ENCODE peak calls at places on chromosomes 1 and 21, in four cellular contexts. P is K562, Y is GM12878, O is HL-60. K is an unnamed sample.

GRCh38 chr1:56336972-56337371 is 242.4 kb downstream of the PLPP3 start:
- DNase-seq in Y (no peak), P (no peak), O (no peak), K (no peak)

GRCh38 chr1:35753626-35754260 is 16.0 kb downstream of the CLSPN start:
- DNase-seq in P (no peak), O (no peak), Y (no peak), K (no peak)

GRCh38 chr1:26811708-26812107 is 14.8 kb upstream of the ZDHHC18 start:
- DNase-seq in O (no peak), P (no peak), Y (no peak), K (no peak)

GRCh38 chr1:212689196-212689710 is 10.4 kb downstream of the BATF3 start:
- DNase-seq in Y (no peak), P (no peak), O (no peak), K (no peak)

GRCh38 chr1:162373541-162374375 is 2.9 kb downstream of the SPATA46 start:
- DNase-seq in P (peak; percentile 54), O (no peak), Y (no peak), K (no peak)

GRCh38 chr1:64693406-64693805 is 51.5 kb upstream of the RAVER2 start:
- DNase-seq in Y (no peak), O (no peak), P (no peak), K (no peak)

GRCh38 chr1:63611231-63611630 is 18.0 kb downstream of the PGM1 start:
- DNase-seq in Y (no peak), O (no peak), P (no peak), K (no peak)

GRCh38 chr1:160371691-160372208 is 4.9 kb downstream of the NHLH1 start:
- DNase-seq in P (no peak), O (no peak), Y (no peak), K (no peak)

GRCh38 chr1:170664283-170664827 is 424 bp downstream of the PRRX1 start:
- DNase-seq in Y (no peak), P (no peak), O (no peak), K (no peak)

GRCh38 chr1:80441664-80442063 is 1359.1 kb upstream of the ADGRL2 start:
- DNase-seq in O (no peak), P (no peak), Y (no peak), K (no peak)

GRCh38 chr21:26846036-26846931 is 1.1 kb upstream of the ADAMTS1 start:
- DNase-seq in Y (no peak), P (no peak), O (no peak), K (no peak)

GRCh38 chr21:25215698-25216384 is 391.4 kb downstream of the MRPL39 start:
- DNase-seq in P (no peak), Y (peak; percentile 40), O (no peak), K (no peak)

GRCh38 chr1:185317886-185318310 is 855 bp upstream of the IVNS1ABP start:
- DNase-seq in P (peak; percentile 26), O (no peak), Y (peak; percentile 76), K (peak; percentile 43)

GRCh38 chr1:61887921-61888564 is 145.8 kb downstream of the PATJ start:
- DNase-seq in P (no peak), O (no peak), Y (no peak), K (no peak)

GRCh38 chr1:154775559-154776338 is 94.3 kb downstream of the KCNN3 start:
- DNase-seq in Y (no peak), O (no peak), P (no peak), K (no peak)

GRCh38 chr1:169909499-169909898 is 15.8 kb upstream of the SCYL3 start:
- DNase-seq in Y (no peak), P (no peak), O (no peak), K (no peak)

GRCh38 chr1:29323636-29324035 is 87.3 kb downstream of the PTPRU start:
- DNase-seq in Y (no peak), O (no peak), P (no peak), K (no peak)

GRCh38 chr1:162291000-162291399 is 85.7 kb downstream of the SPATA46 start:
- DNase-seq in Y (no peak), P (no peak), O (no peak), K (no peak)

GRCh38 chr1:78081980-78082860 is 36.5 kb downstream of the GIPC2 start:
- DNase-seq in Y (no peak), O (no peak), P (no peak), K (no peak)

GRCh38 chr1:227900571-227901051 is 47.1 kb downstream of the WNT9A start:
- DNase-seq in O (no peak), P (no peak), Y (no peak), K (no peak)

GRCh38 chr1:9293512-9294439 is 1.1 kb downstream of the SPSB1 start:
- DNase-seq in O (no peak), Y (no peak), P (peak; percentile 61), K (no peak)

GRCh38 chr1:114559356-114559755 is 22.1 kb downstream of the BCAS2 start:
- DNase-seq in O (no peak), P (no peak), Y (no peak), K (no peak)

GRCh38 chr1:224137518-224137917 is 23.6 kb downstream of the FBXO28 start:
- DNase-seq in Y (no peak), O (no peak), P (no peak), K (no peak)

GRCh38 chr21:34812510-34813265 is 143.9 kb downstream of the CLIC6 start:
- DNase-seq in Y (no peak), P (no peak), O (no peak), K (no peak)

GRCh38 chr1:65704318-65704717 is 88.4 kb upstream of the PDE4B start:
- DNase-seq in Y (no peak), O (no peak), P (no peak), K (no peak)

GRCh38 chr1:53147171-53147570 is 4.7 kb upstream of the SLC1A7 start:
- DNase-seq in Y (no peak), O (no peak), P (no peak), K (no peak)

GRCh38 chr1:182301026-182301436 is 90.6 kb downstream of the GLUL start:
- DNase-seq in Y (no peak), P (no peak), O (peak; percentile 28), K (no peak)

GRCh38 chr1:19333587-19334354 is 21.6 kb downstream of the SLC66A1 start:
- DNase-seq in P (no peak), O (no peak), Y (no peak), K (no peak)

GRCh38 chr1:53373246-53373645 is 45.4 kb upstream of the LRP8 start:
- DNase-seq in P (no peak), O (no peak), Y (no peak), K (no peak)

GRCh38 chr21:45155910-45156309 is 81.5 kb downstream of the ADARB1 start:
- DNase-seq in O (no peak), Y (no peak), P (no peak), K (no peak)

GRCh38 chr1:116763116-116763786 is 9.0 kb downstream of the CD2 start:
- DNase-seq in O (no peak), P (no peak), Y (no peak), K (no peak)

GRCh38 chr1:178652506-178652905 is 72.5 kb upstream of the RALGPS2 start:
- DNase-seq in P (no peak), O (no peak), Y (no peak), K (no peak)

GRCh38 chr1:69409731-69410456 is 157.8 kb upstream of the LRRC7 start:
- DNase-seq in P (no peak), O (no peak), Y (no peak), K (no peak)

GRCh38 chr1:196607940-196608339 is 300 bp downstream of the KCNT2 start:
- DNase-seq in Y (no peak), O (no peak), P (no peak), K (no peak)

DNA sequence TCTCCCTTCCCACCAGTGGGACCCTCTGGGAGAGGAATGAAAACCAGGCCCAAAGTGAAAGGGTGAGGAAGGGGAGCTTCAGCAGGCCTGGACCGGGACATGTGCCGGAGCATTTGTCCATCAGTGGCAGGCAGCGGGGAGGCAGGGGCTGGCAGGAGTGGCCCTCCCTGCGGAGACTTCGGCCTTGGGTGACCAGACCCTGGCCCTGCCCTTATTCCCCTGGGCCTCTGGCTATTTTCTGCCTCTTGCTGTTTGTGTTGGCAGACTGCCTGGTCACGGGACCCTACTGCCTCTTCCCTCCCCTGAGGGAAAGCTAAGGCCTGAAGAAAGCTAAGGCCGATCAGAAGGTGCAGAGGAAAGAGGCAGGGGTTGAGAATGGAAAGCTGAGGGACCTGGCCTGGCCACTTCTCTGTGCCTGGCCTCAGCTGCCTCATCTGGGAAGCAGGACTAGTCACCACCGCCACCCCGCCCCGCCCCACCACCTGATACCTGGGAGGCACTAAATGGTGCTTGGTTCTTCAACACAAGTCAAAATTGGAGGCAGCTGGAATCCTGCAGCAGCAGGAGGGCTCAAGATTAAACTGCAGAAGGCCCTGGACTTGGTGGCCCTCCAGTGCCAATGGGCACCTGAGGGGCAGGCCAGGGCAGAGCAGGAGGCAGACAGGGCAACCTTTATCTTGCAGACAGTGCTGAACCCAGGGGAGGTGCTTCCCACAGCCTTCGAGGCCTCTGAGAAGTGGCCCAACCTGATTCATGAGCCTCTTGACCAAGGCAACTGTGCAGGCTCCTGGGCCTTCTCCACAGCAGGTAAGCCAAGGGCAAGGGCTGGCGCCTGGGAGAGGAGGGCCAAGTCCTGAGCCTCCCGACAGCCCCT is 7.9 kb downstream of the TINAGL1 start:
- DNase-seq in Y (no peak), P (no peak), O (no peak), K (no peak)
- TF ChIP-seq SPI1 in Y (no peak), P (no peak), O (no peak), K (no peak)

DNA sequence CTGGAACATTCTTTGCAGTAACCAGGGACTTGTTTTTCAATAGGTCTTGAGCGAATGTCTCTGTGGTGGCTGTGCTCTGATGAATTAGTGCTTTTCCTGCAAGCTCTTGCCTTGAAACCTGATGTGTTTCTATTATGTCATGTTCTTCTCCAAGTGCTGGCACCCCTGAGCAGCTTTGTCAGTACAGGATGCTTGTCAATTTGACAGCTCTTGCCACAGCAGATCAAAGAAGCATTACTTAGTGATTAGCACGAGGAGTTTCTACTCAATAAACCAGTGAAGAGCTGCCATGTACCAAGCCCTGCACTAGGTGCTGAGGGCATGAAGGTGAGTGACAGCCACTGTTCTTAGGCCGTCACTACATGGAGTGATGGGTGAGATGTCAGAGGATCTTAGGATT is 171.9 kb downstream of the PRDM2 start:
- DNase-seq in P (no peak), Y (no peak), O (no peak), K (no peak)
- TF ChIP-seq POLR2AphosphoS5 in P (no peak), Y (no peak), O (no peak), K (no peak)

GRCh38 chr1:45044916-45045315 is 32.9 kb downstream of the UROD start:
- DNase-seq in Y (no peak), O (no peak), P (no peak), K (no peak)
- TF ChIP-seq SPI1 in Y (no peak), O (no peak), P (no peak), K (no peak)

GRCh38 chr1:225158291-225158690 is 228.8 kb downstream of the DNAH14 start:
- DNase-seq in O (no peak), P (no peak), Y (no peak), K (no peak)
- TF ChIP-seq POLR2AphosphoS5 in O (no peak), P (no peak), Y (no peak), K (no peak)

GRCh38 chr1:107555578-107555977 is 409.4 kb downstream of the VAV3 start:
- DNase-seq in P (no peak), O (no peak), Y (no peak), K (no peak)
- TF ChIP-seq SPI1 in P (no peak), O (no peak), Y (no peak), K (no peak)